ENCODE peak calls at places on chromosomes 4 and X, in six cellular contexts. P, D, X, W, T and V are unnamed samples.

GRCh38 chr4:25993564-25994185 is 79.7 kb downstream of the SMIM20 start:
- ATAC-seq in P (no peak), D (peak), X (peak), W (no peak), T (no peak), V (peak)

GRCh38 chr4:38056024-38056685 is 96.0 kb downstream of the PTTG2 start:
- ATAC-seq in P (no peak), D (no peak), X (no peak), W (no peak), T (no peak), V (peak)

GRCh38 chr4:68724426-68724825 is 54.0 kb upstream of the UGT2B15 start:
- ATAC-seq in P (no peak), D (no peak), X (no peak), W (no peak), T (no peak), V (no peak)

GRCh38 chrX:39018526-39018925 is 217.3 kb downstream of the MID1IP1 start:
- ATAC-seq in P (no peak), D (no peak), X (no peak), W (no peak), T (no peak), V (no peak)

GRCh38 chrX:12648995-12649394 is 142.2 kb upstream of the PRPS2 start:
- ATAC-seq in P (no peak), D (no peak), X (no peak), W (no peak), T (no peak), V (no peak)

GRCh38 chr4:28251831-28252230 is 1391.2 kb downstream of the STIM2 start:
- ATAC-seq in P (no peak), D (no peak), X (no peak), W (no peak), T (no peak), V (no peak)

GRCh38 chr4:99723555-99724450 is 66.2 kb upstream of the C4orf54 start:
- ATAC-seq in P (no peak), D (peak), X (peak), W (no peak), T (no peak), V (peak)

GRCh38 chr4:118738090-118738489 is 52.9 kb downstream of the METTL14 start:
- ATAC-seq in P (no peak), D (no peak), X (no peak), W (no peak), T (no peak), V (no peak)

GRCh38 chr4:152094851-152095700 is 334.3 kb upstream of the GATB start:
- ATAC-seq in P (no peak), D (no peak), X (no peak), W (no peak), T (no peak), V (no peak)

GRCh38 chr4:142595222-142595871 is 250.8 kb downstream of the INPP4B start:
- ATAC-seq in P (no peak), D (no peak), X (no peak), W (no peak), T (no peak), V (no peak)

GRCh38 chr4:138555107-138555506 is 313.0 kb upstream of the SLC7A11 start:
- ATAC-seq in P (no peak), D (no peak), X (peak), W (no peak), T (no peak), V (no peak)

GRCh38 chr4:38383646-38384121 is 280.3 kb upstream of the KLF3 start:
- ATAC-seq in P (no peak), D (no peak), X (no peak), W (no peak), T (no peak), V (no peak)

GRCh38 chr4:128715616-128716015 is 93.9 kb upstream of the JADE1 start:
- ATAC-seq in P (no peak), D (no peak), X (no peak), W (no peak), T (no peak), V (no peak)

GRCh38 chr4:54676062-54676461 is 18.3 kb downstream of the KIT start:
- ATAC-seq in P (no peak), D (no peak), X (no peak), W (no peak), T (no peak), V (no peak)

GRCh38 chrX:41334866-41335589 is 1.1 kb downstream of the DDX3X start:
- ATAC-seq in P (peak), D (no peak), X (no peak), W (peak), T (peak), V (peak)

GRCh38 chr4:70559216-70559830 is 32.7 kb upstream of the AMBN start:
- ATAC-seq in P (no peak), D (peak), X (peak), W (peak), T (no peak), V (peak)